ENCODE peak calls at places on chromosomes 5 and 9, in eight cellular contexts. Z is lower leg skin, J is A549, L is heart right ventricle, B is PC-3, V is left ventricle myocardium inferior, X is MM.1S, Q is esophagus squamous epithelium. T is an unnamed sample.

GRCh38 chr9:36151306-36152210 is 15.0 kb downstream of the GLIPR2 start:
- DNase-seq in Z (no peak), L (peak), J (no peak), Q (no peak), B (peak), V (peak), X (peak), T (no peak)

GRCh38 chr5:6333182-6333905 is 45.0 kb downstream of the MED10 start:
- DNase-seq in Z (no peak), Q (no peak), X (no peak), L (no peak), J (no peak), V (no peak), B (no peak), T (no peak)

GRCh38 chr5:88829773-88830172 is 53.2 kb downstream of the MEF2C start:
- DNase-seq in L (no peak), V (no peak), Q (no peak), Z (no peak), J (no peak), B (no peak), X (peak), T (no peak)

GRCh38 chr9:88971131-88971960 is 19.9 kb upstream of the S1PR3 start:
- DNase-seq in B (no peak), Z (no peak), X (no peak), L (no peak), J (no peak), Q (no peak), V (no peak), T (no peak)

GRCh38 chr9:112487799-112488345 is 1.2 kb downstream of the KIAA1958 start:
- DNase-seq in B (peak), Q (no peak), V (no peak), J (peak), Z (no peak), X (no peak), L (no peak), T (no peak)

GRCh38 chr5:56055859-56056258 is 61.1 kb upstream of the IL6ST start:
- DNase-seq in Z (no peak), B (no peak), Q (no peak), X (no peak), L (no peak), J (no peak), V (no peak), T (no peak)

GRCh38 chr5:19795218-19795617 is 192.8 kb downstream of the CDH18 start:
- DNase-seq in Q (no peak), L (no peak), B (peak), X (no peak), Z (no peak), J (peak), V (no peak), T (no peak)

GRCh38 chr5:37717613-37718431 is 122.0 kb downstream of the GDNF start:
- DNase-seq in L (no peak), B (peak), J (peak), X (no peak), Q (no peak), V (no peak), Z (no peak), T (peak)

GRCh38 chr9:87441251-87441650 is 56.4 kb upstream of the DAPK1 start:
- DNase-seq in V (no peak), J (no peak), L (no peak), Z (no peak), Q (no peak), B (no peak), X (no peak), T (no peak)

GRCh38 chr9:82410306-82410705 is 421.7 kb downstream of the SPATA31D1 start:
- DNase-seq in Q (no peak), L (no peak), B (peak), J (peak), V (no peak), Z (no peak), X (peak), T (no peak)

GRCh38 chr5:167730656-167731055 is 560.8 kb upstream of the WWC1 start:
- DNase-seq in J (no peak), Q (no peak), X (no peak), Z (no peak), V (no peak), L (no peak), B (no peak), T (no peak)

GRCh38 chr5:79107020-79107796 is 4.4 kb upstream of the BHMT start:
- DNase-seq in Q (no peak), B (peak), J (no peak), L (no peak), Z (no peak), X (no peak), V (no peak), T (no peak)

GRCh38 chr5:170523830-170524229 is 20.0 kb downstream of the KCNIP1 start:
- DNase-seq in J (no peak), Q (no peak), B (no peak), X (no peak), L (no peak), V (no peak), Z (no peak), T (no peak)

GRCh38 chr5:42650111-42650510 is 106.5 kb upstream of the CCDC152 start:
- DNase-seq in Q (no peak), X (no peak), L (no peak), B (no peak), J (no peak), V (no peak), Z (no peak), T (no peak)

GRCh38 chr5:72557576-72558336 is 50.5 kb upstream of the ZNF366 start:
- DNase-seq in X (no peak), B (no peak), Z (no peak), J (no peak), Q (no peak), L (no peak), V (no peak), T (no peak)

GRCh38 chr5:170503970-170504525 is at the start of gene KCNIP1:
- DNase-seq in L (no peak), V (no peak), Z (no peak), Q (no peak), J (no peak), X (no peak), B (no peak), T (no peak)

GRCh38 chr5:170892201-170892600 is 30.4 kb downstream of the RANBP17 start:
- DNase-seq in V (no peak), Z (no peak), B (peak), L (no peak), J (no peak), Q (no peak), X (no peak), T (no peak)

GRCh38 chr5:167453518-167454020 is 837.9 kb upstream of the WWC1 start:
- DNase-seq in Z (no peak), V (no peak), Q (no peak), L (no peak), B (no peak), J (no peak), X (no peak), T (no peak)

DNA sequence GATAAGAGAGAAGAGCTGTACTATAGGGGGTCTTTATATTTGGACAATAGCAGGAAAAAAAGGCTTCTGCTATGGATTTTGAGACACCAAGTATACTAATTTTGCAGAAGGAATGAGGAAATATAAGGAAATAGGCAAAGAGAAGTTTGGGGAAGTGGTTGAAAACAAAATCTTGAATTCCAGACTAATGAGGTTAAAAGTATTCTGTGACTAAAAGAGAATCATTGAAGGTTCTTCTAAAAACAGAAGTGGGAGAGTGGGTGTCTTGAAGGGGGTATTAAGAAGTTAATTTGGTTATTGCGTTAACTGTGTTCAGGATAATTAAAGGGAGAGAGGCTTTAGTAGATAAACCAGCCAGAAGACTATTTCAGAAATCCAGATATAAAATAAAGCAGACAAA is 148.7 kb downstream of the RFK start:
- DNase-seq in Z (no peak), J (no peak), Q (no peak), V (no peak), X (no peak), L (no peak), B (no peak), T (no peak)
- H3K4me3 ChIP-seq in Z (no peak), J (no peak), Q (no peak), V (no peak), X (no peak), L (no peak), B (no peak), T (no peak)

GRCh38 chr5:141040093-141040762 is 10.9 kb upstream of the PCDHB1 start:
- DNase-seq in Q (no peak), L (peak), X (peak), J (peak), Z (no peak), B (peak), V (peak), T (no peak)
- TF ChIP-seq CTCF in Q (peak), L (peak), X (peak), J (peak), Z (no peak), B (peak), V (peak), T (peak)

GRCh38 chr5:141476132-141476909 is 555 bp downstream of the PCDHGC3 start:
- DNase-seq in Q (no peak), B (no peak), L (peak), Z (peak), V (peak), J (peak), X (peak), T (peak)
- H3K4me3 ChIP-seq in Q (peak), B (no peak), L (peak), Z (peak), V (peak), J (peak), X (peak), T (peak)

DNA sequence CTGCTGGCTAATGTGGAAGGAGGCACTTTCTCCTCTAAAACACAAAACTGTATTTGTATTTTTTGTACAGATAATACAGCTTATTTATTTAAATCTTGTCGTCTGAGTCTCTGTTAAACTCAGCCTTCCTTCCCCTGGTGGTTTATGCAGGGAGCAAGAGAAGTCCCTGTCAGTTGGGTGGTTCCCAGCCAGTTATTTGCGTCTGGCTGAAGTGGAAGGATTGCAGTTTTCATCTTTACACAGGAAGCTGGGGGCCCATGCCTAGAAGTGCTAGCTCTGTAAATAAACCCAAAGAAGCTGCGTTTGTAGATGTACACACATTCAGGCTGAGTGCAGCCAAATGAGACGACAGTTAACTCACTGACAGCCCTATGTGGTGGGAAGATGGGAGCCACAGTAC is 122.2 kb downstream of the SAXO1 start:
- DNase-seq in L (no peak), Q (no peak), V (no peak), J (no peak), Z (no peak), X (no peak), B (no peak), T (no peak)
- TF ChIP-seq CTCF in L (no peak), Q (no peak), V (no peak), J (no peak), Z (no peak), X (no peak), B (no peak), T (no peak)

DNA sequence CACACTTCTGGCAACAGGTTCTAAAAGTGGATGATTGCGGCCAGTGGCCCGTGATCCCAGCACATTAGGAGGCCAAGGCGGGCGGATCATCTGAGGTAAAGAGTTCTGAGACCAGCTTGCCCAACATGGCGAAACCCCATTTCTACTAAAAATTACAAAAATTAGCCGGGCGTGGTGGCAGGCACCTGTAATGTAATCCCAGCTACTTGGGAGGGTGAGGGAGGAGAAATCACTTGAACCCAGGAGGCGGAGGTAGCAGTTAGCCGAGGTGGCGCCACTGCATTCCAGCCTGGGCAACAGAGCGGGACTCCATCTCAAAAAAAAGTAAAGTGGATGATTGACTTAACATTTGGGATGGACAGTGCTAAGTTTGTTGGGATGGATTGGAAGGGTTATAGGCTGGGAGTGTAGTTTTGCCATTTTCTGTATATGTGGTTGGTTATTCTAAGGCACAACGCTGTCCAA is 3.4 kb downstream of the MATR3 start:
- DNase-seq in X (no peak), V (no peak), Z (no peak), J (no peak), B (no peak), Q (no peak), L (no peak), T (no peak)
- H3K4me3 ChIP-seq in X (no peak), V (peak), Z (no peak), J (no peak), B (peak), Q (no peak), L (peak), T (no peak)

DNA sequence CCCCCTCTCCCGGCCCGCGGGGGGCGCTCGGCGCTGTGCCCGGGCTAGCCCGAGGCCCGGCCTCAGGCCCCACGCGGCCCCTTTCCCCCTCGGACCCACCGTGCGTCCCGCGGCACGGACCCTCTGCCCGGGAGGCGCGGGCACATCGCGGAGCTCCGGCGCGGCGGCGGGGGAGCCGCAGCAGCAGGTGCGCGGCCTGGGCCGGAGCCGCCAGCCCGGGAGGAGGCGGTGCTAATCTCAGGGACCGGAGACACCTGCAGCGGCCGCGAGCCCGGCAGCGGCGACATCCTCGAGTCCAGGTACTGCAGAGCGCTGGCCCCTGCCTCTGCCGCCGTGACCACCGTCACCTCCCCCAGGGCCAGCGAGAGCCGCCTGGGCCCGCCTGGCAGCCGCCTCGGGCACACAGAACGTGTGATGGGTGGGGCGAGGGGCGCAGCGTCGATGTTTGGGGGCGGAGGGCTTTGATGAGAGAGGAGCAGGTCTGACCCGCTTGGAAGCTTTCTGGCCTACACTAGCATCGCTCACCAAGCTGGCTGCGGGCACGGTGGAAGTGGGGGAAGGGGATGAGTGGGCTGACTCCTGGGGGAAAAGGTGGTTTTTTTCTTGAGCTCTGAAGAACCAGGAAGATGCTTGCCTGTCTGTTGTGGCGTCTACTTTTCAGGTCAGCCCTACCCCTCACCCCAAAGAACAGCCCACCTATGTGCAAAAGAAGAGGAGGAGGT is 524 bp downstream of the CYFIP2 start:
- DNase-seq in X (peak), B (peak), L (peak), Q (no peak), V (no peak), J (no peak), Z (no peak), T (no peak)
- TF ChIP-seq CTCF in X (no peak), B (peak), L (no peak), Q (no peak), V (no peak), J (peak), Z (no peak), T (no peak)

GRCh38 chr9:137029058-137029922 is 1.3 kb upstream of the ABCA2 start:
- DNase-seq in X (peak), V (peak), Q (no peak), B (peak), L (peak), J (peak), Z (peak), T (peak)
- H3K4me3 ChIP-seq in X (peak), V (peak), Q (peak), B (peak), L (peak), J (peak), Z (no peak), T (peak)